ENCODE peak calls at places on chromosomes 3 and 15, in seven cellular contexts. Q is tibial artery, D is neural progenitor cell, S is mucosa of descending colon, C is cardiac muscle cell, R is astrocyte of the cerebellum, X is body of pancreas. W is an unnamed sample.

GRCh38 chr3:139286241-139286640 is 57.6 kb upstream of the MRPS22 start:
- DNase-seq in Q (no peak), D (no peak), S (no peak), C (no peak), R (no peak), X (no peak), W (no peak)

GRCh38 chr3:154181127-154181691 is 60.0 kb downstream of the ARHGEF26 start:
- DNase-seq in Q (no peak), D (peak; percentile 23), S (no peak), C (peak; percentile 21), R (no peak), X (peak; percentile 28), W (no peak)

GRCh38 chr3:50502584-50503423 is 630 bp downstream of the CACNA2D2 start:
- DNase-seq in Q (no peak), D (peak; percentile 79), S (no peak), C (no peak), R (no peak), X (no peak), W (no peak)

GRCh38 chr15:48775556-48775955 is 35.3 kb downstream of the CEP152 start:
- DNase-seq in Q (no peak), D (no peak), S (no peak), C (peak; percentile 21), R (no peak), X (no peak), W (no peak)

GRCh38 chr3:109563149-109563548 is 225.8 kb upstream of the DPPA4 start:
- DNase-seq in Q (no peak), D (no peak), S (peak; percentile 4), C (no peak), R (no peak), X (no peak), W (no peak)

GRCh38 chr3:174251696-174252095 is 607.4 kb upstream of the NAALADL2 start:
- DNase-seq in Q (no peak), D (no peak), S (no peak), C (peak; percentile 5), R (no peak), X (no peak), W (no peak)

GRCh38 chr15:48176097-48176496 is 2.0 kb downstream of the MYEF2 start:
- DNase-seq in Q (no peak), D (no peak), S (no peak), C (no peak), R (no peak), X (no peak), W (no peak)

GRCh38 chr15:29333261-29333660 is 63.6 kb upstream of the NSMCE3 start:
- DNase-seq in Q (no peak), D (no peak), S (no peak), C (no peak), R (no peak), X (no peak), W (no peak)

GRCh38 chr3:139764936-139765335 is 87.2 kb upstream of the NMNAT3 start:
- DNase-seq in Q (no peak), D (no peak), S (no peak), C (peak; percentile 53), R (peak; percentile 86), X (no peak), W (peak; percentile 99)

GRCh38 chr15:91930092-91930491 is 76.6 kb downstream of the SLCO3A1 start:
- DNase-seq in Q (no peak), D (no peak), S (no peak), C (no peak), R (no peak), X (no peak), W (no peak)

GRCh38 chr3:31903686-31904431 is 77.2 kb downstream of the OSBPL10 start:
- DNase-seq in Q (no peak), D (no peak), S (no peak), C (no peak), R (no peak), X (no peak), W (no peak)

GRCh38 chr3:111484666-111485065 is 57.3 kb upstream of the CD96 start:
- DNase-seq in Q (no peak), D (no peak), S (no peak), C (peak; percentile 91), R (no peak), X (no peak), W (no peak)

GRCh38 chr15:27514526-27514925 is 543.5 kb downstream of the GABRG3 start:
- DNase-seq in Q (no peak), D (no peak), S (no peak), C (no peak), R (no peak), X (no peak), W (no peak)

GRCh38 chr3:150083653-150084037 is 113.0 kb upstream of the PFN2 start:
- DNase-seq in Q (no peak), D (no peak), S (no peak), C (peak; percentile 60), R (no peak), X (no peak), W (no peak)

GRCh38 chr3:15942936-15943335 is 145.2 kb upstream of the ANKRD28 start:
- DNase-seq in Q (no peak), D (no peak), S (no peak), C (no peak), R (no peak), X (no peak), W (no peak)

GRCh38 chr15:99153026-99153535 is 48.2 kb downstream of the SYNM start:
- DNase-seq in Q (no peak), D (no peak), S (no peak), C (no peak), R (no peak), X (no peak), W (no peak)

GRCh38 chr3:37227870-37228549 is 53.6 kb upstream of the LRRFIP2 start:
- DNase-seq in Q (no peak), D (no peak), S (peak; percentile 21), C (no peak), R (no peak), X (peak; percentile 25), W (no peak)

GRCh38 chr3:108089544-108089943 is 1.3 kb downstream of the CD47 start:
- DNase-seq in Q (no peak), D (no peak), S (peak; percentile 23), C (peak; percentile 11), R (no peak), X (no peak), W (no peak)

GRCh38 chr3:175029828-175030227 is 170.7 kb downstream of the NAALADL2 start:
- DNase-seq in Q (no peak), D (no peak), S (no peak), C (no peak), R (no peak), X (no peak), W (no peak)

GRCh38 chr3:7847521-7847920 is 654.1 kb upstream of the LMCD1 start:
- DNase-seq in Q (no peak), D (no peak), S (no peak), C (no peak), R (no peak), X (no peak), W (no peak)

DNA sequence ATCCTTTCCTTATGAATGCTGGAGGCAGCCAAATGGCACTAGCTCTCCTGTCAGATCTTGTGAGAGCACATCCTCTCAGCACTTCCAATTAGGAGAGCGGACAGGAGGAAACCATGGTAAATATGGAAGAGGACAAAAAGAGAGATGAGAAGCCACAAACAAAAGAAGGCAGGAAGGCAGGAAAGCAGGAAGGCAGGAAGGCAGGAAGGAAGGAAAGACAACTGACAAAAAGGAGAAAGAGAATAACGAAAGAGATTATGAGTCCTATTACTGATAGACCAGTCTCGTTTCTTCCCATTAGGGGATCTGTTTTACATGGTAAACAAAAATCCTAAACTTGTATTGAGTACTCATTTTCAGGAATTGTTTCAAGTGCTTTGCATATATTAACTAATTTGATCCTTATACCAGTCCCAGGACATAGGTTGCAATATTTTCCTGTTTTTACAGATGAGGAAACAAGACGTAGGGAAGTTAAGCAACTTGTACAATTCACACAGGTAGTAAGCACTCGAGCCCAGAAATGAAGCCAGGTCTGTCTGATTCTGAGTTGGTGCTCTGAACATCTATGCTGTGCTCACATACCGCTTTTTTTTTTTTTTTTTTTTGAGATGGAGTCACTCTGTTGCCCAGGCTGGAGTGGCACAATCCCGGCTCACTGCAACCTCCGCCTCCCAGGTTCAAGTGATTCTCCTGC is 4.2 kb downstream of the BCL2A1 start:
- DNase-seq in Q (no peak), D (no peak), S (no peak), C (no peak), R (no peak), X (no peak), W (no peak)
- H3K4me3 ChIP-seq in Q (no peak overlapping the region), D (no peak overlapping the region), S (no peak overlapping the region), C (no peak overlapping the region), R (no peak overlapping the region), X (no peak overlapping the region), W (no peak overlapping the region)

DNA sequence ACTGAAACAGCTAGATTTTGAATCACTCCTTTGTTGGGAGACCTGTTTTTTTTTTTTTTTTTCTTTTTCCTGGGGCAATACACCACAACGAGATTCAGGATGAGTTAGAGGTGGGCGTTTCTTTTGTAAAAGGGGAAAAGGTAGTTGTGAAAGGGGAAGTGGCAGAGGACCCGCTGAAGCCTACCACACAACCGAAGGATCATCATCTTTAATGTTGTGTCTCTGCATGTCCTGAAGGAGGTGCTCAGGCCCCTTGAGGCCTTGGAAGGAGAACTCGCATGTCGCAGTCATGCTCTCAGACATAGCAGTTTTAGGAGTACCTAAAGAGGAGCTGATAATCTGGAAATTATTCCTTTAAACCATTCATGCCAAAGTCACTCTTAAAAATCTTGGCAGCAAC is 137.9 kb upstream of the LRIG1 start:
- DNase-seq in Q (no peak), D (peak; percentile 43), S (no peak), C (no peak), R (no peak), X (no peak), W (no peak)
- TF ChIP-seq CTCF in Q (no peak), D (peak; percentile 47), S (no peak), C (no peak), R (no peak), X (no peak), W (peak; percentile 17)

GRCh38 chr3:72887378-72887722 is 496 bp upstream of the GXYLT2 start:
- DNase-seq in Q (no peak), D (no peak), S (no peak), C (no peak), R (no peak), X (no peak), W (no peak)
- H3K4me3 ChIP-seq in Q (peak overlapping the region; percentile 56), D (peak overlapping the region; percentile 37), S (peak overlapping the region; percentile 11), C (peak overlapping the region; percentile 36), R (peak overlapping the region; percentile 70), X (no peak overlapping the region), W (peak overlapping the region; percentile 55)

GRCh38 chr3:65666426-65667091 is 372.2 kb downstream of the MAGI1 start:
- DNase-seq in Q (no peak), D (no peak), S (no peak), C (peak; percentile 11), R (no peak), X (no peak), W (no peak)
- TF ChIP-seq CTCF in Q (no peak), D (peak; percentile 34), S (no peak), C (no peak), R (no peak), X (no peak), W (no peak)

W was measured in epithelial cell of proximal tubule.